ENCODE peak calls at places on chromosomes 6 and 20, in eight cellular contexts. L, U, G, E, I, K, Z and J are unnamed samples.

GRCh38 chr6:157517601-157518359 is 136.8 kb downstream of the ZDHHC14 start:
- DNase-seq in L (no peak), U (no peak), G (no peak), E (no peak), I (no peak), K (no peak), Z (no peak), J (no peak)

GRCh38 chr6:158751842-158752424 is 67.2 kb downstream of the EZR start:
- DNase-seq in L (no peak), U (no peak), G (no peak), E (no peak), I (no peak), K (no peak), Z (no peak), J (no peak)

GRCh38 chr6:14258117-14258516 is 140.5 kb downstream of the CD83 start:
- DNase-seq in L (no peak), U (no peak), G (no peak), E (no peak), I (no peak), K (no peak), Z (no peak), J (no peak)

GRCh38 chr6:90294989-90295853 is 1.4 kb downstream of the BACH2 start:
- DNase-seq in L (no peak), U (peak; percentile 47), G (peak; percentile 42), E (peak; percentile 63), I (peak; percentile 42), K (no peak), Z (peak; percentile 38), J (peak; percentile 71)

GRCh38 chr6:67881706-67882065 is 753.4 kb upstream of the ADGRB3 start:
- DNase-seq in L (no peak), U (no peak), G (no peak), E (no peak), I (no peak), K (no peak), Z (no peak), J (no peak)

GRCh38 chr6:27688014-27688586 is 215.2 kb upstream of the ZNF184 start:
- DNase-seq in L (peak; percentile 12), U (peak; percentile 93), G (peak; percentile 75), E (peak; percentile 77), I (peak; percentile 57), K (peak; percentile 90), Z (peak; percentile 96), J (peak; percentile 58)

GRCh38 chr6:166235666-166236292 is 68.1 kb upstream of the TBXT start:
- DNase-seq in L (no peak), U (no peak), G (no peak), E (no peak), I (no peak), K (no peak), Z (no peak), J (no peak)

GRCh38 chr20:20364016-20364746 is 3.7 kb upstream of the INSM1 start:
- DNase-seq in L (no peak), U (no peak), G (no peak), E (no peak), I (no peak), K (peak; percentile 90), Z (no peak), J (no peak)

GRCh38 chr20:63060057-63060991 is 53.6 kb upstream of the BHLHE23 start:
- DNase-seq in L (no peak), U (peak; percentile 46), G (no peak), E (no peak), I (no peak), K (peak; percentile 70), Z (peak; percentile 50), J (peak; percentile 49)

GRCh38 chr6:168794515-168794914 is 353.5 kb downstream of the SMOC2 start:
- DNase-seq in L (no peak), U (no peak), G (no peak), E (no peak), I (no peak), K (no peak), Z (no peak), J (no peak)